ENCODE peak calls at places on chromosomes 3 and 15, in four cellular contexts. S is HFFc6, P is tibial nerve, Z is astrocyte of the spinal cord. O is an unnamed sample.

GRCh38 chr3:161104561-161105551 is at the start of gene B3GALNT1:
- DNase-seq in P (no peak), Z (peak), S (no peak), O (peak)

GRCh38 chr3:134242649-134243637 is 7.7 kb downstream of the RYK start:
- DNase-seq in S (peak), Z (peak), P (no peak), O (peak)

GRCh38 chr3:11154953-11155325 is 646 bp downstream of the HRH1 start:
- DNase-seq in P (no peak), Z (peak), S (peak), O (no peak)

GRCh38 chr15:29805043-29805707 is 17.1 kb downstream of the TJP1 start:
- DNase-seq in P (no peak), Z (peak), S (peak), O (no peak)

GRCh38 chr3:178381555-178381954 is 154.7 kb upstream of the KCNMB2 start:
- DNase-seq in S (peak), Z (peak), P (no peak), O (no peak)

GRCh38 chr15:56038015-56038414 is 44.6 kb upstream of the NEDD4 start:
- DNase-seq in S (peak), Z (peak), P (no peak), O (no peak)

GRCh38 chr15:58201536-58201935 is 63.4 kb downstream of the AQP9 start:
- DNase-seq in P (no peak), Z (peak), S (peak), O (no peak)

GRCh38 chr3:152874896-152875749 is 40.2 kb downstream of the P2RY1 start:
- DNase-seq in P (no peak), Z (no peak), S (no peak), O (no peak)

GRCh38 chr15:75024102-75024636 is 779 bp downstream of the PPCDC start:
- DNase-seq in Z (no peak), P (no peak), S (no peak), O (no peak)

GRCh38 chr3:177196473-177197040 is 725 bp downstream of the TBL1XR1 start:
- DNase-seq in P (no peak), S (peak), Z (peak), O (peak)

GRCh38 chr3:9078561-9079240 is 115.4 kb upstream of the RAD18 start:
- DNase-seq in Z (no peak), S (no peak), P (no peak), O (no peak)

GRCh38 chr3:133117342-133117741 is 79.2 kb downstream of the TMEM108 start:
- DNase-seq in S (no peak), Z (no peak), P (no peak), O (no peak)

GRCh38 chr3:162295323-162295983 is 798.8 kb downstream of the OTOL1 start:
- DNase-seq in S (peak), Z (peak), P (no peak), O (no peak)

O was measured in uterus.